ENCODE peak calls at places on chromosomes 5 and 9, in eight cellular contexts. Z, N, F, Y, C, R, I and J are unnamed samples.

GRCh38 chr5:67211926-67212325 is 15.3 kb upstream of the CD180 start:
- DNase-seq in Z (no peak), N (no peak), F (peak), Y (no peak), C (no peak), R (no peak), I (no peak), J (peak)

GRCh38 chr5:1171340-1171941 is 30.0 kb upstream of the SLC6A19 start:
- DNase-seq in Z (no peak), N (no peak), F (no peak), Y (no peak), C (no peak), R (no peak), I (no peak), J (no peak)

GRCh38 chr5:16856531-16856930 is 79.6 kb downstream of the MYO10 start:
- DNase-seq in Z (no peak), N (no peak), F (no peak), Y (no peak), C (no peak), R (no peak), I (no peak), J (no peak)

GRCh38 chr9:126341461-126341860 is 14.8 kb downstream of the MVB12B start:
- DNase-seq in Z (no peak), N (no peak), F (no peak), Y (no peak), C (no peak), R (no peak), I (no peak), J (no peak)

GRCh38 chr9:125767349-125767748 is 20.2 kb downstream of the PBX3 start:
- DNase-seq in Z (no peak), N (no peak), F (no peak), Y (no peak), C (no peak), R (no peak), I (no peak), J (no peak)

GRCh38 chr5:150146862-150147579 is 8.6 kb downstream of the PDGFRB start:
- DNase-seq in Z (no peak), N (peak), F (no peak), Y (no peak), C (no peak), R (no peak), I (peak), J (no peak)

GRCh38 chr9:76878933-76879332 is 27.0 kb downstream of the PRUNE2 start:
- DNase-seq in Z (no peak), N (no peak), F (no peak), Y (no peak), C (no peak), R (no peak), I (no peak), J (no peak)

GRCh38 chr5:64727150-64727549 is 36.8 kb downstream of the SHISAL2B start:
- DNase-seq in Z (no peak), N (no peak), F (no peak), Y (no peak), C (no peak), R (no peak), I (no peak), J (no peak)

GRCh38 chr5:172085738-172086137 is 79.3 kb upstream of the FBXW11 start:
- DNase-seq in Z (no peak), N (no peak), F (no peak), Y (no peak), C (no peak), R (no peak), I (no peak), J (no peak)

GRCh38 chr9:120852240-120853018 is 9.7 kb upstream of the PSMD5 start:
- DNase-seq in Z (no peak), N (no peak), F (no peak), Y (no peak), C (no peak), R (no peak), I (no peak), J (no peak)

GRCh38 chr9:214488-215448 is at the start of gene DOCK8:
- DNase-seq in Z (peak), N (no peak), F (no peak), Y (peak), C (peak), R (peak), I (no peak), J (peak)

GRCh38 chr9:124774131-124774978 is 2.6 kb upstream of the OLFML2A start:
- DNase-seq in Z (peak), N (peak), F (peak), Y (peak), C (peak), R (peak), I (peak), J (peak)